ENCODE peak calls at places on chromosomes 11 and 22, in six cellular contexts. V is astrocyte of the spinal cord, K is neural progenitor cell, L is progenitor cell of endocrine pancreas, U is dorsolateral prefrontal cortex, E is fibroblast of pulmonary artery. X is an unnamed sample.

GRCh38 chr11:42344204-42344792 is 884.8 kb upstream of the LRRC4C start:
- DNase-seq in E (no peak), L (no peak), U (no peak), V (no peak), K (no peak), X (no peak)

GRCh38 chr11:30499940-30500339 is 86.2 kb downstream of the MPPED2 start:
- DNase-seq in E (no peak), U (no peak), L (no peak), K (no peak), V (no peak), X (no peak)

GRCh38 chr11:90326647-90327046 is 103.8 kb upstream of the CHORDC1 start:
- DNase-seq in L (no peak), K (no peak), V (no peak), E (no peak), U (no peak), X (no peak)

GRCh38 chr11:116605543-116605942 is 167.2 kb downstream of the BUD13 start:
- DNase-seq in E (peak), K (peak), L (peak), V (peak), U (no peak), X (no peak)

GRCh38 chr11:76074178-76075112 is 131.9 kb downstream of the WNT11 start:
- DNase-seq in U (no peak), K (no peak), L (no peak), E (peak), V (peak), X (no peak)

GRCh38 chr11:16739326-16739875 is 954 bp downstream of the C11orf58 start:
- DNase-seq in E (peak), V (peak), L (no peak), K (peak), U (no peak), X (no peak)

GRCh38 chr11:36485296-36485870 is 24.7 kb downstream of the TRAF6 start:
- DNase-seq in E (no peak), L (no peak), V (no peak), U (no peak), K (no peak), X (no peak)

GRCh38 chr11:118608268-118609214 is 1.1 kb downstream of the PHLDB1 start:
- DNase-seq in L (no peak), E (peak), K (peak), V (peak), U (peak), X (peak)

GRCh38 chr22:46734830-46735453 is 3.1 kb downstream of the CERK start:
- DNase-seq in U (no peak), E (no peak), V (no peak), K (no peak), L (no peak), X (peak)

GRCh38 chr11:65743928-65744698 is 23.5 kb upstream of the RNASEH2C start:
- DNase-seq in U (no peak), V (peak), E (peak), K (peak), L (no peak), X (no peak)

GRCh38 chr11:15663778-15664218 is 549.1 kb downstream of the INSC start:
- DNase-seq in L (no peak), E (no peak), V (no peak), U (no peak), K (peak), X (no peak)

GRCh38 chr11:59614277-59615131 is 1.1 kb downstream of the OSBP start:
- DNase-seq in E (peak), U (no peak), V (no peak), L (no peak), K (no peak), X (no peak)

GRCh38 chr11:76379811-76380160 is 1.1 kb downstream of the THAP12 start:
- DNase-seq in L (no peak), E (no peak), U (no peak), K (no peak), V (no peak), X (no peak)

GRCh38 chr11:44032304-44033085 is 15.3 kb upstream of the ACCSL start:
- DNase-seq in L (no peak), K (no peak), E (peak), V (peak), U (peak), X (no peak)

DNA sequence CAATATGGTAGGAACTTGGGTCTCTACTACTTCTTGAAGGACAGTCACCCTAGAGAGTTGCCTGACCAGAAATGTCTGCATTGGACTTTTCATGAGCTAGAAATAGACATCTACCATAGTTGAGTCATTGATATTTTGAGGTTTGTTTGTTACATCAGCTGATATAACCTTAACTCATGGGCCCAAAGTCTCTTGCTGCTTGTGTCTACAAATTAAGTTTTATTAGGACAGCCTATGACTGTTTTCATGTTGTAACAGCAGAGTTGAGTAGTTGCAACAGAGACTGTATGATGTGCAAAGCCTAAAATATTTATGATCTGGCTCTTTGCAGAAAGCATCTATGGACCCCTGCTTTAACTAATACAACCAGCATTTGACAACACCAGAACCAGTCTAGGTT is 155.3 kb downstream of the MIAT start:
- DNase-seq in K (no peak), L (no peak), U (no peak), V (no peak), E (no peak), X (no peak)
- TF ChIP-seq CTCF in K (no peak), L (no peak), U (no peak), V (no peak), E (no peak), X (no peak)

GRCh38 chr11:34340653-34341052 is 17.2 kb downstream of the ABTB2 start:
- DNase-seq in K (no peak), U (no peak), V (no peak), E (no peak), L (no peak), X (no peak)

GRCh38 chr11:34337016-34337415 is 20.8 kb downstream of the ABTB2 start:
- DNase-seq in E (no peak), K (no peak), L (no peak), U (no peak), V (no peak), X (no peak)

GRCh38 chr11:34341096-34341495 is 16.7 kb downstream of the ABTB2 start:
- DNase-seq in L (no peak), V (no peak), K (no peak), E (no peak), U (no peak), X (no peak)

GRCh38 chr11:34342008-34342533 is 15.7 kb downstream of the ABTB2 start:
- DNase-seq in V (peak), L (no peak), U (no peak), E (no peak), K (peak), X (no peak)

DNA sequence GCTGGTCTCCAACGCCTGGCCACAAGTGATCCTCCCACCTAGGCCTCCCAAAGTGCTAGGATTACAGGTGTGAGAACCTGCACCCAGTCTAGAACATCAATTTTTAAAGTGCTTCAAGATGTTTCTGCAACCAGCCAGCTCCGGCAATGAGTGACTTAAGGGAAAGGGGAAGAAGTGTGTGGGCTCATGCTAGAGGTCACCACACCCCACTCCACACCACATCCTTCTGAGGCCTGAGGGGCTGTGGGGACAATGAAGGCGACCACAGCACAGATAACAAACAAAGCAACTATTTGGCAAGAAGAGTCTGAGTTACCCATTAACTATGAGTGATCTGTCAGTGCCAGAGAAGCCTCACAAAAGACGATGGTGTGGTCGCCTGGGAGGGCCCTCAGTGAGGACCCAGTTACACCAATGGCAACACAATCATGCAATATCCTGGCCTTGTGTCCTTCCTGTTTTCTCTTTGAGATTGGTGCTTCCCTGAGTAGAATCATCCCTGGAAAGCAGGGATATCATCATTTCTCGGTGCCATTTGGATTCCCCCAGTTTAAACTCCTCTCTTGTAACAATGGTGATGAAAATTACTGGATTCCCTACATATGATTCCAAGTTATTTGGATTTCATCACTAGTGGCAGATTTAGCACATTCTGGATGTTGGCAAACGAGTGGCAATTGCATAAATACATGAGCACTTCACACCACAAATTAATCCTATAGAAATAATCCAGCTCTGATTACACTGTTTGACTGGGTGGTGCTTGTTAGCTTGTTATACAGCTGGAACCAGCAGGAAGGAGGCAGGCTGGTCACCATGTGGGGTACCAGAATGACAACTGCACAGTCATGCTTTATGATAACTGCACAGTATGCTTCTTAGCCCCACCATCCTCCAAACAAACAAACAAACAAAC is 18.4 kb downstream of the ABTB2 start:
- DNase-seq in V (no peak), L (no peak), U (no peak), K (no peak), E (peak), X (no peak)
- TF ChIP-seq CTCF in V (no peak), L (no peak), U (no peak), K (no peak), E (no peak), X (no peak)

GRCh38 chr22:39530692-39531331 is 1.7 kb downstream of the RPS19BP1 start:
- DNase-seq in E (peak), K (peak), U (no peak), L (no peak), V (peak), X (no peak)
- TF ChIP-seq CTCF in E (peak), K (peak), U (peak), L (peak), V (peak), X (no peak)

DNA sequence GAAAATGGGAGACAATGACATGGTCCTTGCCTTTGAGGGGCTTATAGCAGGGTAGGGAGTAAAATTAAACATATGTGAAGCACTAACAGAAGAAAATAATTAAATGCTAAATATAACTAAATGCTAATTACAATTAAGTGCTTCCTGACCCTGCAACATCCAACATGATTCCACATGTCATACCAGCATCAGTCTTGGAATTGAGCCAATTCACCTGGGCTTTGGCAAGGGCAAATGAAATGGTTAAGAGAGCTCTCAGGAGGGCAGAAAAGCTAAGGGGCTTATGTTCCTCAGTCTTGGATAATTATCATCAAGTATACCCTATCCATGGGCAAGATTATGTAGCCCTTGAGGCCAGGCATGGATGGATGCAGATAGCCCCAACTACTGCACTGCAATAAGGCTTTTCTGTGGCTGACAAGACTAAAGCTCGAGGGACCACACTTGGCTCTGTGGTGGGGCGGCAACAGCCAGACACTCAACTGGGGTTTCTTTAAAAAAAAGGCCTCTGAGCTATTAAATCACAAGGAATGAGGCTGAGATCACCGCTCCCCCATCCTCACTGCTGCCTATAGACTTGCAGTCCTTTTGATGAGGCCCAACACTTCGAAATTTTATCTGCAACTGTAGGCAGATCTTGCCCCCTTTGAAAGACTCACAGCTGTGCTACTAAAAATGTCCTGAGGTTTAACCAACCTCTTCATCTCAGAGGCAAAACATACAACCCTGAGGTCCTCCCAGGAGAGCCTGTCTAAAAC is 39.0 kb downstream of the IL18BP start:
- DNase-seq in K (no peak), L (no peak), V (no peak), E (no peak), U (no peak), X (no peak)
- TF ChIP-seq CTCF in K (no peak), L (no peak), V (no peak), E (no peak), U (no peak), X (no peak)

GRCh38 chr11:20137637-20138036 is 22.6 kb downstream of the DBX1 start:
- DNase-seq in K (no peak), U (no peak), L (no peak), V (no peak), E (no peak), X (no peak)

GRCh38 chr11:20134991-20135736 is 25.1 kb downstream of the DBX1 start:
- DNase-seq in E (no peak), U (no peak), V (no peak), L (no peak), K (no peak), X (no peak)

GRCh38 chr11:20131744-20132666 is 28.3 kb downstream of the DBX1 start:
- DNase-seq in K (peak), E (peak), V (peak), L (peak), U (peak), X (no peak)

GRCh38 chr11:20127671-20128527 is 32.4 kb downstream of the DBX1 start:
- DNase-seq in V (peak), L (peak), U (peak), K (peak), E (peak), X (peak)

DNA sequence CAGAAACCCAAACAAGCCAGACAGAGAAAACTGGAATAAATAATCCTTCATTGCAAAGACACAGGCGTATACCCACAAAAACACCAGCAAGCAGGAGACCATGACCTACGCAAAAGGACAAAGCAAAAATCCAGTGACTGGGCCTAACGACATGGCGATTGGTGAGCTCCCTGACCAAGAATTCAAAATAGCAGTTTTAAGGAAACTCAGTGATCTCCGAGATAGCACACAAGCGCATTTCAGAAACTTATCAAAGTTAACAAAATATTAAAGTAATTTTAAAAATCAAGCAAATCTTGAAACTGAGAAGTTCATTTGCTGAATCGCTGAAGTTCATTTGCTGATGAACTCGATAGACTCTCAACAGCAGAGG is 27.6 kb downstream of the DBX1 start:
- DNase-seq in U (no peak), K (no peak), E (no peak), L (no peak), V (no peak), X (no peak)
- TF ChIP-seq CTCF in U (no peak), K (peak), E (no peak), L (no peak), V (no peak), X (no peak)

GRCh38 chr11:8087185-8087584 is 6.2 kb downstream of the TUB start:
- DNase-seq in V (no peak), K (peak), E (no peak), U (no peak), L (no peak), X (no peak)
- TF ChIP-seq CTCF in V (peak), K (peak), E (peak), U (no peak), L (peak), X (no peak)

DNA sequence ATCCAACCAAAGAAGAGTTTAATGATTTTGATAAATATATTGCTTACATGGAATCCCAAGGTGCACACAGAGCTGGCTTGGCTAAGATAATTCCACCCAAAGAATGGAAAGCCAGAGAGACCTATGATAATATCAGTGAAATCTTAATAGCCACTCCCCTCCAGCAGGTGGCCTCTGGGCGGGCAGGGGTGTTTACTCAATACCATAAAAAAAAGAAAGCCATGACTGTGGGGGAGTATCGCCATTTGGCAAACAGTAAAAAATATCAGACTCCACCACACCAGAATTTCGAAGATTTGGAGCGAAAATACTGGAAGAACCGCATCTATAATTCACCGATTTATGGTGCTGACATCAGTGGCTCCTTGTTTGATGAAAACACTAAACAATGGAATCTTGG is 23.9 kb downstream of the KDM4D start:
- DNase-seq in V (no peak), L (no peak), E (no peak), K (no peak), U (no peak), X (no peak)
- TF ChIP-seq CTCF in V (no peak), L (peak), E (no peak), K (no peak), U (no peak), X (no peak)

X was measured in activated B cell treated with CpG ODN at 0.5 μM for 24 hours.